ENCODE peak calls at places on chromosome X, in nine cellular contexts. O is mammary epithelial cell, A is Peyer's patch, U is fibroblast of pulmonary artery, K is brain microvascular endothelial cell, M is foreskin fibroblast, S is AG04449, N is GM23338, I is BJ. D is an unnamed sample.

GRCh38 chrX:72041901-72042859 is 89.5 kb downstream of the RTL5 start:
- DNase-seq in O (no peak), A (peak), U (no peak), K (no peak), M (peak), S (no peak), N (no peak), I (no peak), D (no peak)

GRCh38 chrX:134634691-134635090 is 23.6 kb downstream of the PLAC1 start:
- DNase-seq in O (no peak), A (no peak), U (peak), K (no peak), M (peak), S (no peak), N (no peak), I (no peak), D (peak)

GRCh38 chrX:17441965-17442364 is 67.0 kb downstream of the NHS start:
- DNase-seq in O (peak), A (no peak), U (peak), K (peak), M (peak), S (no peak), N (no peak), I (peak), D (no peak)

GRCh38 chrX:118346258-118347094 is 570 bp downstream of the WDR44 start:
- DNase-seq in O (peak), A (peak), U (no peak), K (peak), M (peak), S (no peak), N (peak), I (no peak), D (no peak)

GRCh38 chrX:52574416-52575275 is 57.8 kb upstream of the XAGE1B start:
- DNase-seq in O (peak), A (peak), U (peak), K (peak), M (peak), S (no peak), N (peak), I (no peak), D (peak)

GRCh38 chrX:46327229-46328081 is 217.8 kb downstream of the ZNF674 start:
- DNase-seq in O (peak), A (peak), U (peak), K (peak), M (peak), S (no peak), N (peak), I (no peak), D (no peak)

GRCh38 chrX:151703487-151703886 is 8.2 kb downstream of the PRRG3 start:
- DNase-seq in O (no peak), A (peak), U (no peak), K (no peak), M (no peak), S (no peak), N (no peak), I (no peak), D (no peak)

GRCh38 chrX:106397788-106398538 is 213.8 kb upstream of the RADX start:
- DNase-seq in O (peak), A (no peak), U (peak), K (no peak), M (peak), S (no peak), N (peak), I (no peak), D (no peak)

GRCh38 chrX:129845616-129846190 is 2.0 kb upstream of the ZDHHC9 start:
- DNase-seq in O (peak), A (no peak), U (no peak), K (no peak), M (no peak), S (no peak), N (no peak), I (no peak), D (no peak)

GRCh38 chrX:19751068-19751467 is 136.3 kb downstream of the SH3KBP1 start:
- DNase-seq in O (no peak), A (no peak), U (peak), K (no peak), M (no peak), S (no peak), N (peak), I (no peak), D (no peak)

GRCh38 chrX:103480526-103480925 is 38.8 kb downstream of the RAB40A start:
- DNase-seq in O (no peak), A (no peak), U (no peak), K (no peak), M (no peak), S (no peak), N (no peak), I (no peak), D (no peak)

GRCh38 chrX:155874571-155875244 is 6.4 kb upstream of the VAMP7 start:
- DNase-seq in O (no peak), A (no peak), U (no peak), K (no peak), M (peak), S (no peak), N (peak), I (no peak), D (no peak)

GRCh38 chrX:274904-275475 is 6.2 kb upstream of the PLCXD1 start:
- DNase-seq in O (no peak), A (peak), U (no peak), K (no peak), M (peak), S (no peak), N (peak), I (no peak), D (no peak)

GRCh38 chrX:114924846-114925245 is 92.6 kb downstream of the IL13RA2 start:
- DNase-seq in O (peak), A (no peak), U (peak), K (peak), M (peak), S (no peak), N (peak), I (peak), D (no peak)

GRCh38 chrX:118066867-118067515 is 49.6 kb downstream of the KLHL13 start:
- DNase-seq in O (peak), A (no peak), U (no peak), K (no peak), M (no peak), S (no peak), N (no peak), I (no peak), D (no peak)

GRCh38 chrX:45150821-45151220 is 49.9 kb downstream of the DIPK2B start:
- DNase-seq in O (no peak), A (no peak), U (no peak), K (no peak), M (no peak), S (no peak), N (no peak), I (no peak), D (no peak)

GRCh38 chrX:16191605-16192004 is 24.3 kb downstream of the MAGEB17 start:
- DNase-seq in O (no peak), A (no peak), U (no peak), K (no peak), M (no peak), S (no peak), N (no peak), I (no peak), D (no peak)

GRCh38 chrX:71178908-71179307 is 34.3 kb downstream of the NLGN3 start:
- DNase-seq in O (peak), A (peak), U (peak), K (peak), M (peak), S (no peak), N (peak), I (no peak), D (peak)

GRCh38 chrX:114712466-114712865 is 128.6 kb downstream of the HTR2C start:
- DNase-seq in O (no peak), A (no peak), U (no peak), K (no peak), M (peak), S (no peak), N (no peak), I (no peak), D (no peak)

GRCh38 chrX:149939271-149940014 is 1.2 kb upstream of the EOLA2 start:
- DNase-seq in O (peak), A (peak), U (peak), K (peak), M (peak), S (peak), N (peak), I (peak), D (peak)

GRCh38 chrX:130702867-130703707 is 199.9 kb downstream of the ENOX2 start:
- DNase-seq in O (no peak), A (no peak), U (no peak), K (no peak), M (no peak), S (no peak), N (no peak), I (no peak), D (no peak)

GRCh38 chrX:9420513-9420912 is 44.3 kb upstream of the TBL1X start:
- DNase-seq in O (no peak), A (no peak), U (peak), K (no peak), M (no peak), S (no peak), N (peak), I (no peak), D (no peak)

GRCh38 chrX:114584434-114584943 is 603 bp downstream of the HTR2C start:
- DNase-seq in O (no peak), A (no peak), U (no peak), K (no peak), M (peak), S (no peak), N (peak), I (no peak), D (no peak)

GRCh38 chrX:49166914-49167739 is 4.6 kb downstream of the MAGIX start:
- DNase-seq in O (peak), A (peak), U (peak), K (peak), M (peak), S (no peak), N (peak), I (peak), D (no peak)

GRCh38 chrX:68727696-68728095 is 80.2 kb downstream of the STARD8 start:
- DNase-seq in O (no peak), A (peak), U (no peak), K (no peak), M (no peak), S (no peak), N (no peak), I (no peak), D (no peak)

GRCh38 chrX:97602465-97603258 is 719.0 kb downstream of the RPA4 start:
- DNase-seq in O (no peak), A (no peak), U (no peak), K (no peak), M (no peak), S (no peak), N (no peak), I (no peak), D (no peak)

GRCh38 chrX:70038951-70039350 is 10.8 kb downstream of the AWAT2 start:
- DNase-seq in O (no peak), A (no peak), U (peak), K (no peak), M (peak), S (no peak), N (no peak), I (no peak), D (no peak)

GRCh38 chrX:76520273-76521054 is 93.0 kb downstream of the MAGEE1 start:
- DNase-seq in O (no peak), A (no peak), U (no peak), K (no peak), M (no peak), S (no peak), N (no peak), I (no peak), D (no peak)

GRCh38 chrX:37420756-37421155 is 71.6 kb downstream of the PRRG1 start:
- DNase-seq in O (no peak), A (no peak), U (no peak), K (no peak), M (no peak), S (no peak), N (no peak), I (no peak), D (no peak)

GRCh38 chrX:65757943-65758342 is 90.5 kb downstream of the MSN start:
- DNase-seq in O (peak), A (no peak), U (no peak), K (no peak), M (no peak), S (no peak), N (no peak), I (no peak), D (no peak)

GRCh38 chrX:56728321-56728720 is 722 bp upstream of the NBDY start:
- DNase-seq in O (no peak), A (no peak), U (peak), K (no peak), M (peak), S (no peak), N (no peak), I (no peak), D (no peak)

GRCh38 chrX:53356186-53356585 is 66.3 kb downstream of the SMC1A start:
- DNase-seq in O (peak), A (no peak), U (peak), K (peak), M (peak), S (no peak), N (peak), I (no peak), D (no peak)

GRCh38 chrX:125398959-125399440 is 79.3 kb downstream of the TEX13C start:
- DNase-seq in O (no peak), A (no peak), U (no peak), K (no peak), M (no peak), S (no peak), N (no peak), I (no peak), D (no peak)

GRCh38 chrX:49037883-49038475 is 5.2 kb downstream of the TFE3 start:
- DNase-seq in O (no peak), A (no peak), U (peak), K (no peak), M (peak), S (no peak), N (no peak), I (no peak), D (no peak)

GRCh38 chrX:68894513-68895338 is 65.9 kb downstream of the EFNB1 start:
- DNase-seq in O (peak), A (peak), U (peak), K (peak), M (peak), S (no peak), N (peak), I (no peak), D (no peak)

GRCh38 chrX:39900788-39901170 is 197.0 kb downstream of the BCOR start:
- DNase-seq in O (no peak), A (no peak), U (no peak), K (no peak), M (peak), S (no peak), N (peak), I (no peak), D (no peak)

GRCh38 chrX:50381729-50382415 is 88.8 kb downstream of the DGKK start:
- DNase-seq in O (no peak), A (no peak), U (no peak), K (no peak), M (no peak), S (no peak), N (no peak), I (no peak), D (no peak)

GRCh38 chrX:50386520-50386919 is 84.1 kb downstream of the DGKK start:
- DNase-seq in O (no peak), A (no peak), U (no peak), K (no peak), M (no peak), S (no peak), N (no peak), I (no peak), D (no peak)
- TF ChIP-seq CTCF in O (no peak), A (no peak), U (no peak), K (no peak), M (no peak), S (no peak), N (no peak), I (no peak), D (no peak)

DNA sequence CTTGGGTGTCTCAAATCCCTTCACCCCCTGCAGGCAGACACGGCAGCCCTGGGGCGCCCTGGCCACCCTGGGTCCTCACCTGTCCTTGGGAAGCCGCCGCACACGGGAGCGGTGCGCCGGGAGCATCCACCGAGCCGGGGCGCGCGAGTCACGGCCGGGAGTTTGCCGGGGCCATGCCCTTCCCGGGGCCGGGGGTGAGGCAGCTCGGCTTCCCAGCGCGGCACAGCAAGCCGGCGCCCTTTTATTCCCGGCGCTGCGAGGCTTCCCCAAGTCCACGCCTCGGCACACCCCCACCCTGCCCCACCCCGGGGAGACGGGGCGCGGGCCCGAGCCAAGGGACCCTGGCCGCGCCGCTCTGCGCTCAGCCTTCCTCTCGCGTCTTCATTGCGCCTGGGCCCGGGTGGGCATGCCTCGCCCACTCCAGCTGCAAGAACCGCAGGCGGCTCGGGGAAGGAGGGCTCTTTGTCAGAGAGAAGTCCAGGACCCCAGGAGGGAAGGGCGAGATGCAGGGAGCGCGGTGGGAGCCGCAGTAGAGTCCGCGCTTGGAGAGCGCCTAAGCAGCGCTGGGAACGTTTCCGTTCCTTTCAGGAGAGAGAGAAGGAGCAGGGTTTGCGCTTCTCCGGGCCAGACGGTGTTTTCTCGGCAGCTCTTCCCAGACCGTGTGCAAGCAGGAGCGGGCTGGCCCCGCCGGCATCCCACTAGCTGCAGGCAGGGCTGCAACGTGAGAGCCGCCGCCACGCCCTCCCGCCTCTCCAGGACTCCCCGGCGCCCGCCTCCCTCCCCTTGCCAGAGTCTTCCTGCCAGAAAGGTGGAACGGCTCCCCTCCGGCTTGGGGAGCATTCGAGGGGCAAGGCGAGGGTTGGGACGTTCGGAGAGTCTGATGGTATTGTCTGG is at the start of gene MXRA5:
- DNase-seq in O (peak), A (no peak), U (peak), K (no peak), M (peak), S (no peak), N (peak), I (no peak), D (no peak)
- H3K4me3 ChIP-seq in O (peak), A (peak), U (peak), K (peak), M (peak), S (peak), N (peak), I (peak), D (peak)

DNA sequence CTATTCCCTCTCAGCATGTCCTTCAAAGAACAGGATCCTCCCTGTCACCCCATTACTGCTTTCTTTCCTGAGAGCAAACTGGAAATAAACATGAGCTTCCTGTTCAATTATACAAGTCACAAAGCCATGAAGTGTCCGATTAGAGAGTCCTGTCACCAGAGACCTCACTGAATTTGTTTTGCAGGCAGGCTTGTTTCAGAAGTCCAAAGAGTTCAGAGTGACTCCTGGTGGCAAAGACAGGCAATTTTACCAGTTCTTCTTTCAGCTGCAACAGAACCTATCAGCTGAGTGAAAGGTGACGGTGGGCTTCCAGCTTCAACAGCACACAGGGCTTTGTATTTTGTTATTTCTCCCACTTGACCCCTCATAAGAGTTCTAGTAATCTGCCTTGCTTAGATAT is 6.4 kb downstream of the ELK1 start:
- DNase-seq in O (no peak), A (no peak), U (peak), K (no peak), M (peak), S (no peak), N (no peak), I (no peak), D (no peak)
- TF ChIP-seq CTCF in O (peak), A (no peak), U (peak), K (peak), M (no peak), S (peak), N (peak), I (peak), D (no peak)

DNA sequence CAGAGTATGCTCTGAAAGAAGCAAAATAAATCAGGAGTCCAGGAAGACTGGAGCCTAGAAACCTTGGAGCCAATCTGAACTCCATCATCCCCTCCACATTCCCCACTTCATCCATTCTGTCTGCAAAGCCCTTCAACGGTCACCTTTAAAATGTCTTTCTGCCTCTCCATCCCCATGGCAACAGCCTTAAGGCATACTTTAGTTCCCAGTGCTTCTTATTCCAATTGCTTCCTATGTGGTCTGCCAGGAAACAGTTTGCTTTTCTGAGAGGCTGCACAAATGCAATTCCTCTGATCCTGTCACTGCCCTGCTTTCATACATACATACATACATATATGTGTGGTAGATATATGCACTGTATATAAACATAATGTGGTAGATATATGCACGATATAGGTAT is 802 bp upstream of the MAGEH1 start:
- DNase-seq in O (no peak), A (no peak), U (no peak), K (no peak), M (no peak), S (no peak), N (no peak), I (no peak), D (no peak)
- H3K4me3 ChIP-seq in O (no peak), A (no peak), U (peak), K (no peak), M (peak), S (peak), N (peak), I (peak), D (no peak)

GRCh38 chrX:63751481-63751880 is 33.5 kb downstream of the ARHGEF9 start:
- DNase-seq in O (peak), A (no peak), U (no peak), K (no peak), M (no peak), S (no peak), N (no peak), I (no peak), D (no peak)
- TF ChIP-seq CTCF in O (no peak), A (no peak), U (no peak), K (no peak), M (no peak), S (no peak), N (no peak), I (no peak), D (no peak)

GRCh38 chrX:41027388-41027787 is 57.9 kb upstream of the USP9X start:
- DNase-seq in O (peak), A (no peak), U (peak), K (peak), M (peak), S (peak), N (peak), I (peak), D (no peak)
- H3K4me3 ChIP-seq in O (no peak), A (no peak), U (no peak), K (no peak), M (no peak), S (no peak), N (peak), I (no peak), D (no peak)

GRCh38 chrX:7132335-7133035 is 15.0 kb upstream of the STS start:
- DNase-seq in O (peak), A (peak), U (peak), K (peak), M (peak), S (peak), N (peak), I (peak), D (no peak)
- TF ChIP-seq CTCF in O (peak), A (no peak), U (peak), K (peak), M (peak), S (peak), N (peak), I (peak), D (peak)